ENCODE peak calls at places on chromosomes 1 and 21, in four cellular contexts. One of them, this sample, is unnamed.

GRCh38 chr1:158121604-158122254 is 59.0 kb upstream of the CD1D start:
- DNase-seq in K562: peak
- DNase-seq in GM12878: no peak
- DNase-seq in HepG2: peak
- DNase-seq in this sample: no peak

GRCh38 chr1:205925730-205926129 is 17.5 kb downstream of the SLC26A9 start:
- DNase-seq in GM12878: no peak
- DNase-seq in HepG2: no peak
- DNase-seq in K562: no peak
- DNase-seq in this sample: no peak

GRCh38 chr1:25118554-25118953 is 113.7 kb downstream of the SYF2 start:
- DNase-seq in GM12878: no peak
- DNase-seq in K562: no peak
- DNase-seq in HepG2: no peak
- DNase-seq in this sample: no peak

GRCh38 chr1:6252374-6252710 is 8.4 kb downstream of the HES3 start:
- DNase-seq in HepG2: no peak
- DNase-seq in K562: no peak
- DNase-seq in GM12878: no peak
- DNase-seq in this sample: no peak

GRCh38 chr1:32335619-32335950 is 448 bp downstream of the MARCKSL1 start:
- DNase-seq in K562: no peak
- DNase-seq in GM12878: no peak
- DNase-seq in HepG2: no peak
- DNase-seq in this sample: no peak

GRCh38 chr1:204065174-204065985 is 7.5 kb upstream of the SOX13 start:
- DNase-seq in HepG2: no peak
- DNase-seq in K562: no peak
- DNase-seq in GM12878: no peak
- DNase-seq in this sample: peak

GRCh38 chr1:226520640-226521355 is 27.8 kb upstream of the STUM start:
- DNase-seq in GM12878: no peak
- DNase-seq in HepG2: no peak
- DNase-seq in K562: no peak
- DNase-seq in this sample: peak

GRCh38 chr21:41678944-41679343 is 87.9 kb downstream of the RIPK4 start:
- DNase-seq in GM12878: no peak
- DNase-seq in K562: peak
- DNase-seq in HepG2: peak
- DNase-seq in this sample: peak

GRCh38 chr1:64308856-64309255 is 105.4 kb downstream of the UBE2U start:
- DNase-seq in GM12878: no peak
- DNase-seq in K562: no peak
- DNase-seq in HepG2: no peak
- DNase-seq in this sample: no peak

GRCh38 chr1:153032677-153033308 is 1.8 kb downstream of the SPRR1B start:
- DNase-seq in GM12878: no peak
- DNase-seq in HepG2: peak
- DNase-seq in K562: peak
- DNase-seq in this sample: no peak

GRCh38 chr1:36771678-36772284 is 262.5 kb downstream of the GRIK3 start:
- DNase-seq in GM12878: no peak
- DNase-seq in K562: no peak
- DNase-seq in HepG2: no peak
- DNase-seq in this sample: no peak

GRCh38 chr1:960371-961131 is at the start of gene KLHL17:
- DNase-seq in GM12878: no peak
- DNase-seq in K562: peak
- DNase-seq in HepG2: peak
- DNase-seq in this sample: no peak

GRCh38 chr1:8328271-8328670 is 10.4 kb downstream of the SLC45A1 start:
- DNase-seq in HepG2: no peak
- DNase-seq in GM12878: no peak
- DNase-seq in K562: no peak
- DNase-seq in this sample: no peak

GRCh38 chr1:172431721-172432192 is 11.3 kb downstream of the C1orf105 start:
- DNase-seq in K562: peak
- DNase-seq in HepG2: peak
- DNase-seq in GM12878: no peak
- DNase-seq in this sample: no peak
- TF ChIP-seq SIN3A in K562: no peak
- TF ChIP-seq SIN3A in HepG2: no peak
- TF ChIP-seq SIN3A in GM12878: no peak
- TF ChIP-seq SIN3A in this sample: no peak

DNA sequence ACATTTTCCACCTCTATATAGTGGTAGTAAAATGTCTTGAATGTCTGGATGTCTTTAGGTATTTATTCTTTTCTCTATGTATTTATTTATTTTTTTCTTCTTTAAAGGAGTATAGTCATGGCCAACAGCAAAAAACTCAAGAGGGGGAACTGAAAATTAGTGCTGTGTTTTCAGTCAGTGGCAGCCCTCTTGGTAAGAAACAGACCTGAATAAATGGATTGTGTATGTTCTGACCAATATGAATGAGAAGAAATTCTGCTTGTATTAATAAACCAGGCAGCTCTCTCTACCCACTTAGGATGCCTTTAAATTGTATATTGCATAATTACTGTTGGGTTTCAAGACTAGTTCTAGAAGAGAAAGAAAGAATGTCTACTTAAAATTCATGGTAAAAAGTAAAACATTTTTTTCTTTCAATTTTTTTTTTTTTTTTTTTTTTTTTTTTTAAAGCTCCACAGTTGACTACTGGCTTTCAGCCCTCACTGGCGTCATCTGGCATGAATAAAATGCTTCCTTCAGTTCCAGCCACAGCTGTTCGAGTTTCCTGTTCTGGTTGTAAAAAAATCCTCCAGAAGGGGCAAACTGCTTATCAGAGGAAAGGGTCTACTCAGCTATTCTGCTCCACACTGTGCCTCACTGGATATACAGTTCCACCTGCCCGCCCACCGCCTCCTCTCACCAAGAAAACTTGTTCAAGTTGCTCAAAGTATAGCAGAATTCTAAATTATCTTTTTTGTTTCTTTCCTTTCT is 101.6 kb downstream of the ZMYM4 start:
- DNase-seq in GM12878: no peak
- DNase-seq in HepG2: no peak
- DNase-seq in K562: peak
- DNase-seq in this sample: no peak
- TF ChIP-seq BRCA1 in GM12878: no peak
- TF ChIP-seq BRCA1 in HepG2: no peak
- TF ChIP-seq BRCA1 in K562: no peak
- TF ChIP-seq BRCA1 in this sample: no peak

GRCh38 chr21:28336299-28336698 is 656.4 kb downstream of the LTN1 start:
- DNase-seq in GM12878: no peak
- DNase-seq in HepG2: peak
- DNase-seq in K562: no peak
- DNase-seq in this sample: no peak

GRCh38 chr21:28338906-28339305 is 653.8 kb downstream of the LTN1 start:
- DNase-seq in HepG2: no peak
- DNase-seq in GM12878: no peak
- DNase-seq in K562: no peak
- DNase-seq in this sample: no peak

GRCh38 chr21:28337319-28337718 is 655.4 kb downstream of the LTN1 start:
- DNase-seq in K562: no peak
- DNase-seq in HepG2: peak
- DNase-seq in GM12878: no peak
- DNase-seq in this sample: no peak

GRCh38 chr21:28342229-28342810 is 650.4 kb downstream of the LTN1 start:
- DNase-seq in GM12878: no peak
- DNase-seq in HepG2: no peak
- DNase-seq in K562: no peak
- DNase-seq in this sample: no peak

DNA sequence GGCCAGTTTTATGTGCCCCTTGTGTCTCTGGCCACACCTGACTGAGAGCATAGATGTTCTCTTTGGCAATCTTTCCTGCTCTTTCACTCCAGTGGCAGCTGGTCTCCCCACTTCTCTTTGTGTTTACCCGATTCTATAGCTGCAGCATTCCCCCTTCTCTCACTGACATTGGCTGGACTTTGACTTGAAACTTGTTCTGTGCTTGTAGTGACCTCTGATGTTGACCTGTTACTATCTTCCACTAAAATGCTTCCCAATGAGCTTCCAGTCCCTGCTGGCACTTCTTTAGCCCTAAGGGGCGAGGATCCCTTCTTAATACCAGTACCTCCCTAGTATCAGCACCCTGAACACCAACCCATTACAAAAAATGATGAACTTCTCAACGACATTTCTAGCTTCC is 653.3 kb downstream of the LTN1 start:
- DNase-seq in GM12878: no peak
- DNase-seq in HepG2: no peak
- DNase-seq in K562: no peak
- DNase-seq in this sample: no peak
- TF ChIP-seq SIN3A in GM12878: no peak
- TF ChIP-seq SIN3A in HepG2: no peak
- TF ChIP-seq SIN3A in K562: no peak
- TF ChIP-seq SIN3A in this sample: no peak

GRCh38 chr1:217109928-217110327 is 386.7 kb upstream of the ESRRG start:
- DNase-seq in HepG2: no peak
- DNase-seq in K562: no peak
- DNase-seq in GM12878: no peak
- DNase-seq in this sample: no peak

GRCh38 chr1:217105432-217105831 is 382.2 kb upstream of the ESRRG start:
- DNase-seq in K562: no peak
- DNase-seq in GM12878: no peak
- DNase-seq in HepG2: no peak
- DNase-seq in this sample: no peak

GRCh38 chr1:217106231-217106630 is 383.0 kb upstream of the ESRRG start:
- DNase-seq in K562: no peak
- DNase-seq in HepG2: no peak
- DNase-seq in GM12878: no peak
- DNase-seq in this sample: no peak
- TF ChIP-seq BRCA1 in K562: no peak
- TF ChIP-seq BRCA1 in HepG2: no peak
- TF ChIP-seq BRCA1 in GM12878: no peak
- TF ChIP-seq BRCA1 in this sample: no peak

DNA sequence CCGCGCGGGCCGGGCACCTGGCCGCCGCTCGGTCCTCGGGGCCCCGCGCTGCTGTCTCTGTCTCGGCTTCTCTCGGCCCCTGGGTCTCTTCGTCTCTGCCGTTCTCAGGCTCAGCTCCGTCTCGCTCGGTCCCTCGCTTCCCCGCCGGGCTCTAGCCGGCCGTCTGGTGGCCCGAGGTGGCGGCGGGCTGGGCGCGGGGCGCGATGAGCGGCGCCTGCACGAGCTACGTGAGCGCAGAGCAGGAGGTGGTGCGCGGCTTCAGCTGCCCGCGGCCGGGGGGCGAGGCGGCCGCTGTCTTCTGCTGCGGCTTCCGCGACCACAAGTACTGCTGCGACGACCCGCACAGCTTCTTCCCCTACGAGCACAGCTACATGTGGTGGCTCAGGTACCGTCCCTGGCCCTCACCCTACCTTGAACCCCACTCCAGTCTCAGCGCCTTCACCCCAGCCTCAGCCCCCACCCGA is 355 bp downstream of the SHISAL2A start:
- DNase-seq in GM12878: no peak
- DNase-seq in HepG2: no peak
- DNase-seq in K562: no peak
- DNase-seq in this sample: peak
- TF ChIP-seq SIN3A in GM12878: no peak
- TF ChIP-seq SIN3A in HepG2: no peak
- TF ChIP-seq SIN3A in K562: no peak
- TF ChIP-seq SIN3A in this sample: no peak

GRCh38 chr1:30777906-30778155 is 20.3 kb upstream of the LAPTM5 start:
- DNase-seq in GM12878: no peak
- DNase-seq in K562: peak
- DNase-seq in HepG2: no peak
- DNase-seq in this sample: no peak

GRCh38 chr1:30779294-30780071 is 21.9 kb upstream of the LAPTM5 start:
- DNase-seq in GM12878: no peak
- DNase-seq in HepG2: peak
- DNase-seq in K562: peak
- DNase-seq in this sample: peak

GRCh38 chr1:30778156-30778978 is 20.8 kb upstream of the LAPTM5 start:
- DNase-seq in HepG2: no peak
- DNase-seq in GM12878: no peak
- DNase-seq in K562: peak
- DNase-seq in this sample: no peak

GRCh38 chr1:30780409-30780808 is 22.8 kb upstream of the LAPTM5 start:
- DNase-seq in K562: no peak
- DNase-seq in HepG2: no peak
- DNase-seq in GM12878: no peak
- DNase-seq in this sample: no peak

GRCh38 chr1:30778979-30779293 is 21.4 kb upstream of the LAPTM5 start:
- DNase-seq in GM12878: no peak
- DNase-seq in K562: peak
- DNase-seq in HepG2: no peak
- DNase-seq in this sample: no peak
- TF ChIP-seq BRCA1 in GM12878: no peak
- TF ChIP-seq BRCA1 in K562: no peak
- TF ChIP-seq BRCA1 in HepG2: no peak
- TF ChIP-seq BRCA1 in this sample: no peak

GRCh38 chr1:212507361-212507760 is 74.6 kb downstream of the NENF start:
- DNase-seq in K562: no peak
- DNase-seq in HepG2: no peak
- DNase-seq in GM12878: no peak
- DNase-seq in this sample: no peak

GRCh38 chr1:212506666-212507065 is 73.9 kb downstream of the NENF start:
- DNase-seq in K562: no peak
- DNase-seq in GM12878: no peak
- DNase-seq in HepG2: no peak
- DNase-seq in this sample: no peak

GRCh38 chr1:212503714-212504113 is 71.0 kb downstream of the NENF start:
- DNase-seq in HepG2: no peak
- DNase-seq in K562: peak
- DNase-seq in GM12878: no peak
- DNase-seq in this sample: no peak

GRCh38 chr1:212500986-212501385 is 68.3 kb downstream of the NENF start:
- DNase-seq in HepG2: no peak
- DNase-seq in K562: no peak
- DNase-seq in GM12878: no peak
- DNase-seq in this sample: no peak

GRCh38 chr1:212504171-212504803 is 71.6 kb downstream of the NENF start:
- DNase-seq in GM12878: no peak
- DNase-seq in K562: no peak
- DNase-seq in HepG2: no peak
- DNase-seq in this sample: no peak
- TF ChIP-seq SIN3A in GM12878: no peak
- TF ChIP-seq SIN3A in K562: no peak
- TF ChIP-seq SIN3A in HepG2: no peak
- TF ChIP-seq SIN3A in this sample: no peak

DNA sequence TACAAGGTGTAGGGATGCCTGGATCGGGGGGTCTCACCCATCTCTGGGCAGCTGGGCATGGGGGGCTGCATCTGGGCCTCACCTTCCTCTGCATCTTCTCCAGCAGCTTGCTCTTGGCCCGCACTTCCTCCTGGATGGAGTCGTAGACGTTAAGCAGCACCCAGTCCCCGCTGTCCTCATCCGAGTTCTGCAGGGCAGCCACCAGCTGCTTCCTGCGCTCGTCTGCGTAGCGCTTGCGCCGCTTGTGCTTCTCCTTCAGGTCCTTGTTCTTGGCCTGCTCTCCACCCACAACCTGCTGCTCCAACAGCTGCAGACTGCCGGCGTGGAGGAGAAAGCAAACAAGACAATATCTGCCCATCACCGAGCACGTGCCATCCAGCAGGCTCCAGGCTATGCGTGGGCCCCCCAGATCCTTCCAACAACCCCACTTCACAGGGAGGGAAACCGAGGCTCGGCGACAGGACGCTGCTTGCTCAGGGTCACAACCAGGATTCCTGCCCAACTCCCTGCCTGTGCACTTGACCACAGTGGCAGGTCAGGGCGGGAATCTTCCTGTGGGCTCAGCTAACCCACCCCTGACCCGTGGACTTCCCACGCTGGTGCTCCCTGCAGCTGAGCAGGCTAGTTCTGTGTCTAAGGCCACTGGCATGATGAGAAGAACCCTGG is 21.5 kb upstream of the DDOST start:
- DNase-seq in K562: no peak
- DNase-seq in GM12878: no peak
- DNase-seq in HepG2: no peak
- DNase-seq in this sample: no peak
- TF ChIP-seq BRCA1 in K562: no peak
- TF ChIP-seq BRCA1 in GM12878: no peak
- TF ChIP-seq BRCA1 in HepG2: no peak
- TF ChIP-seq BRCA1 in this sample: no peak

This sample was measured in H1.